ENCODE peak calls at places on chromosomes 6 and 20, in nine cellular contexts. V is adrenal gland, U is HCT116, M is heart left ventricle, J is A549, G is endothelial cell of umbilical vein, S is tibial nerve, Y is ovary, D is sigmoid colon. W is an unnamed sample. For H3K4me1, the result is how much of the 10 kb centered on the place peaks cover.

GRCh38 chr20:33689973-33690372 is 3.8 kb upstream of the E2F1 start:
- DNase-seq in M (no peak), G (peak), J (no peak), U (no peak), S (no peak), D (no peak), Y (peak), V (peak), W (no peak)

GRCh38 chr6:40999498-41000070 is 39.4 kb downstream of the UNC5CL start:
- DNase-seq in D (peak), U (peak), M (peak), V (peak), Y (peak), G (peak), J (peak), S (peak), W (no peak)

GRCh38 chr6:36241728-36242127 is 28.1 kb upstream of the PNPLA1 start:
- DNase-seq in S (no peak), Y (no peak), U (no peak), G (no peak), V (no peak), J (no peak), D (no peak), M (no peak), W (no peak)

GRCh38 chr6:31620586-31621319 is at the start of gene PRRC2A:
- DNase-seq in U (peak), V (peak), S (peak), J (no peak), Y (no peak), G (no peak), M (peak), D (peak), W (no peak)

GRCh38 chr20:63141531-63141930 is 74.4 kb downstream of the YTHDF1 start:
- DNase-seq in M (no peak), J (no peak), S (no peak), D (no peak), V (no peak), Y (no peak), U (no peak), G (no peak), W (no peak)

GRCh38 chr6:127317275-127318128 is 25.9 kb downstream of the ECHDC1 start:
- DNase-seq in J (no peak), U (no peak), G (no peak), D (no peak), S (no peak), Y (no peak), V (no peak), M (no peak), W (no peak)

GRCh38 chr6:81766482-81767069 is 14.1 kb upstream of the TENT5A start:
- DNase-seq in V (peak), S (no peak), M (no peak), J (peak), G (peak), Y (no peak), U (no peak), D (no peak), W (no peak)

GRCh38 chr20:25637247-25637646 is 13.4 kb upstream of the NANP start:
- DNase-seq in Y (no peak), D (no peak), S (no peak), J (no peak), M (no peak), G (no peak), U (no peak), V (no peak), W (no peak)

GRCh38 chr6:43120938-43121913 is 45.1 kb downstream of the PTK7 start:
- DNase-seq in Y (peak), G (no peak), D (peak), J (peak), U (peak), V (peak), M (peak), S (peak), W (no peak)

GRCh38 chr20:22577515-22578220 is 6.7 kb downstream of the FOXA2 start:
- DNase-seq in S (no peak), V (no peak), M (no peak), G (no peak), U (no peak), D (no peak), J (no peak), Y (no peak), W (no peak)

GRCh38 chr6:96304997-96305396 is 216.6 kb upstream of the UFL1 start:
- DNase-seq in Y (no peak), G (no peak), U (no peak), S (no peak), V (no peak), J (no peak), M (no peak), D (no peak), W (no peak)

GRCh38 chr6:36290668-36291620 is 21.1 kb downstream of the PNPLA1 start:
- DNase-seq in M (no peak), U (peak), J (peak), S (no peak), D (no peak), Y (no peak), G (peak), V (peak), W (no peak)

GRCh38 chr20:4006640-4007039 is 8.7 kb downstream of the RNF24 start:
- DNase-seq in M (peak), G (no peak), S (no peak), J (no peak), Y (no peak), V (peak), D (peak), U (no peak), W (no peak)

GRCh38 chr6:79894939-79895338 is 52.4 kb downstream of the ELOVL4 start:
- DNase-seq in Y (no peak), D (no peak), J (no peak), M (no peak), S (no peak), G (no peak), V (no peak), U (no peak), W (no peak)

GRCh38 chr20:50312682-50313187 is 122.1 kb downstream of the CEBPB start:
- DNase-seq in S (peak), D (peak), M (peak), J (peak), Y (peak), U (no peak), V (peak), G (peak), W (no peak)

GRCh38 chr20:40654876-40655275 is 34.2 kb downstream of the MAFB start:
- DNase-seq in G (no peak), D (no peak), J (no peak), V (peak), M (no peak), U (no peak), Y (no peak), S (peak), W (no peak)

GRCh38 chr6:35489995-35490791 is 6.7 kb downstream of the TEAD3 start:
- DNase-seq in S (peak), G (no peak), V (no peak), Y (peak), D (peak), J (no peak), U (no peak), M (peak), W (no peak)

GRCh38 chr6:170253226-170253909 is 37.5 kb downstream of the DLL1 start:
- DNase-seq in U (no peak), D (peak), G (no peak), J (no peak), V (no peak), S (no peak), M (no peak), Y (no peak), W (no peak)

GRCh38 chr6:32785781-32786533 is 22.6 kb upstream of the HLA-DQB2 start:
- DNase-seq in G (peak), J (peak), Y (no peak), U (peak), D (peak), S (no peak), M (peak), V (peak), W (no peak)

GRCh38 chr6:109793793-109794192 is 102.7 kb downstream of the FIG4 start:
- DNase-seq in M (peak), D (no peak), G (peak), V (peak), S (no peak), Y (no peak), J (peak), U (peak), W (no peak)

GRCh38 chr6:143485967-143486366 is 25.6 kb downstream of the FUCA2 start:
- DNase-seq in Y (no peak), M (no peak), V (no peak), G (no peak), U (no peak), D (no peak), S (no peak), J (no peak), W (no peak)

GRCh38 chr6:143486752-143487151 is 24.8 kb downstream of the FUCA2 start:
- DNase-seq in Y (no peak), G (no peak), J (no peak), U (no peak), V (no peak), M (no peak), S (no peak), D (no peak), W (no peak)

GRCh38 chr6:143490244-143490643 is 21.3 kb downstream of the FUCA2 start:
- DNase-seq in U (no peak), Y (no peak), M (no peak), J (no peak), S (no peak), D (no peak), G (no peak), V (no peak), W (no peak)

GRCh38 chr6:143490775-143491174 is 20.7 kb downstream of the FUCA2 start:
- DNase-seq in J (no peak), U (no peak), Y (no peak), V (no peak), D (no peak), M (no peak), G (no peak), S (no peak), W (no peak)
- TF ChIP-seq POLR2A in J (no peak), U (no peak), Y (no peak), V (no peak), D (no peak), M (no peak), G (no peak), S (no peak), W (no peak)

GRCh38 chr6:2884817-2885216 is 18.3 kb downstream of the SERPINB9 start:
- DNase-seq in Y (no peak), U (no peak), M (no peak), D (no peak), S (no peak), G (no peak), J (no peak), V (no peak), W (no peak)
- H3K4me1 ChIP-seq in Y (under half), U (under half), M (under half), D (under half), S (under half), G (under half), J (under half), V (under half), W (under half)

DNA sequence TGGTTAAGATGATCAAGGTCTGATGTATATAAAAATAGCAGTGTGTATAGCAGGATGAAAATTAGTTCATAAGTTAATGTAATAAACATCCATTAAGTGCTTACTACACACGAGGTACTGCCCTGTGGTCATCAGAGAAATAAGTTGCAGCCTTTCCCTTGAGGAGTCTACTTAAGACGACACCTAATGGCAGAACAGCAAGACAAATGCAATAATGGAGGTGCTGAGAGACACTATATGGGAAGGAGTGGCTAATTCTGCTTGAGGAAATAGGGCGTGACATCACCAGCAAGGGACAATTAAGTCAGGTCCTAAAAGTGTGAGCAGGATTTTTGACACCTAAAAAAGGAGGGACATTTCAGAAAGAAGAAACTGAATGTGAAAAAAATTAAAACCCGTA is 75.2 kb downstream of the BACH2 start:
- DNase-seq in U (no peak), S (no peak), D (no peak), J (no peak), Y (no peak), M (no peak), V (no peak), G (no peak), W (no peak)
- TF ChIP-seq CTCF in U (no peak), S (no peak), D (no peak), J (no peak), Y (no peak), M (no peak), V (no peak), G (no peak), W (no peak)

DNA sequence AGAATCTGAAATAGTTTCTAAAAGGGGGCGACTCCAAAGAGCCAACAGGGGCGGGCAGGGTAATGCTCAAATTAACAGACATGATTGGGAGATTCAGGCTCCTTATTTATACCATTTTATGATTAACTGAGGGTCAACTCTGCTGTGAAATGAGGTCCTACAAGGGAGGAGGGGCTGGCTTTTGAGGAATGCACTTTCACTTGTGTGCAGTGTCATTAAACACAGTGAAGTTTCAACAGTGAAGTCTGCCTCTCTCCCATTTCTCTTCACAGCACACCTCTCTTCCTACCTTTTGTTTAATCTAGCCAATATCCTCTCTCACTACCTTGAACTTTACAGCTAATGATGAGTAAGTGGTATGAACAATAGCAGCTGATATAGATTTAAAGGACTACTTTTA is 557.3 kb upstream of the CITED2 start:
- DNase-seq in M (no peak), Y (no peak), D (no peak), U (no peak), V (no peak), S (no peak), G (no peak), J (no peak), W (no peak)
- TF ChIP-seq POLR2A in M (no peak), Y (no peak), D (no peak), U (no peak), V (no peak), S (no peak), G (no peak), J (no peak), W (no peak)

GRCh38 chr6:13295576-13295975 is 32.8 kb downstream of the TBC1D7 start:
- DNase-seq in G (no peak), U (no peak), J (no peak), V (no peak), D (no peak), Y (no peak), S (no peak), M (no peak), W (no peak)
- H3K4me1 ChIP-seq in G (under half), U (under half), J (under half), V (under half), D (under half), Y (under half), S (under half), M (under half), W (under half)

GRCh38 chr20:2771631-2772080 is 28.8 kb downstream of the CPXM1 start:
- DNase-seq in S (no peak), V (no peak), U (no peak), G (peak), J (no peak), D (no peak), Y (no peak), M (no peak), W (no peak)
- TF ChIP-seq CTCF in S (no peak), V (no peak), U (no peak), G (no peak), J (no peak), D (no peak), Y (no peak), M (no peak), W (no peak)

GRCh38 chr6:147534116-147534865 is 25.8 kb downstream of the SAMD5 start:
- DNase-seq in Y (no peak), M (no peak), G (no peak), U (no peak), V (no peak), S (no peak), D (no peak), J (no peak), W (no peak)
- TF ChIP-seq POLR2A in Y (no peak), M (no peak), G (no peak), U (no peak), V (no peak), S (no peak), D (no peak), J (no peak), W (no peak)

GRCh38 chr6:15662246-15663056 is at the start of gene DTNBP1:
- DNase-seq in Y (peak), G (peak), U (no peak), D (peak), M (peak), V (peak), S (peak), J (peak), W (peak)

GRCh38 chr6:15659181-15659580 is 3.6 kb downstream of the DTNBP1 start:
- DNase-seq in S (no peak), J (no peak), G (no peak), Y (no peak), D (no peak), V (no peak), U (no peak), M (no peak), W (no peak)

GRCh38 chr6:15663057-15663638 is 320 bp upstream of the DTNBP1 start:
- DNase-seq in U (peak), G (peak), S (no peak), D (no peak), J (peak), M (no peak), Y (no peak), V (peak), W (no peak)

GRCh38 chr6:15665237-15665636 is 2.4 kb upstream of the DTNBP1 start:
- DNase-seq in S (no peak), G (no peak), Y (no peak), D (no peak), J (no peak), U (no peak), M (no peak), V (no peak), W (no peak)

GRCh38 chr6:15661815-15662245 is 998 bp downstream of the DTNBP1 start:
- DNase-seq in S (no peak), M (no peak), D (no peak), J (no peak), G (no peak), U (no peak), Y (no peak), V (no peak), W (no peak)
- H3K4me1 ChIP-seq in S (under half), M (under half), D (under half), J (under half), G (under half), U (under half), Y (under half), V (under half), W (under half)

GRCh38 chr6:22471746-22472145 is 97.6 kb upstream of the HDGFL1 start:
- DNase-seq in Y (no peak), M (no peak), V (no peak), D (no peak), G (peak), S (no peak), U (no peak), J (no peak), W (no peak)

GRCh38 chr6:22471369-22471690 is 98.0 kb upstream of the HDGFL1 start:
- DNase-seq in M (no peak), D (no peak), Y (no peak), G (no peak), S (no peak), V (no peak), J (no peak), U (no peak), W (no peak)

GRCh38 chr6:22468566-22468965 is 100.8 kb upstream of the HDGFL1 start:
- DNase-seq in J (no peak), Y (no peak), D (no peak), U (no peak), V (no peak), M (no peak), S (no peak), G (no peak), W (no peak)

GRCh38 chr6:22467645-22468044 is 101.7 kb upstream of the HDGFL1 start:
- DNase-seq in D (no peak), Y (no peak), J (no peak), S (no peak), G (no peak), V (no peak), U (no peak), M (no peak), W (no peak)

GRCh38 chr6:22470454-22471368 is 98.7 kb upstream of the HDGFL1 start:
- DNase-seq in D (no peak), M (peak), U (no peak), S (no peak), Y (peak), G (peak), V (peak), J (peak), W (no peak)
- TF ChIP-seq CTCF in D (no peak), M (peak), U (no peak), S (no peak), Y (peak), G (no peak), V (no peak), J (no peak), W (no peak)

W was measured in esophagus squamous epithelium.